ENCODE peak calls at places on chromosomes 16 and 17, in ten cellular contexts. D is NCI-H510A, F is left cardiac atrium, J is skeletal muscle cell, W is breast epithelium, X is NCI-H69, S is cardiac septum, A is SJCRH30, B is midbrain, G is T-helper 1 cell. R is an unnamed sample.

GRCh38 chr16:47375423-47375822 is 85.4 kb downstream of the ITFG1 start:
- DNase-seq in S (no peak), B (no peak), G (no peak), J (no peak), A (no peak), W (no peak), F (no peak), X (peak), D (no peak), R (no peak)

GRCh38 chr16:4624827-4625616 is 396 bp downstream of the MGRN1 start:
- DNase-seq in J (peak), D (no peak), B (peak), A (peak), W (peak), S (peak), F (peak), G (peak), X (peak), R (peak)

GRCh38 chr17:13650096-13650675 is 48.5 kb upstream of the HS3ST3A1 start:
- DNase-seq in X (no peak), A (peak), D (no peak), J (no peak), F (no peak), W (no peak), B (no peak), G (no peak), S (no peak), R (no peak)

GRCh38 chr17:52027620-52028019 is 130.9 kb downstream of the CA10 start:
- DNase-seq in F (no peak), A (no peak), X (no peak), B (no peak), S (no peak), W (no peak), D (no peak), G (no peak), J (peak), R (no peak)

GRCh38 chr17:37220609-37220953 is 155.2 kb upstream of the C17orf78 start:
- DNase-seq in W (no peak), G (no peak), F (no peak), X (peak), B (peak), D (no peak), A (peak), J (no peak), S (no peak), R (no peak)

GRCh38 chr17:5899496-5900195 is 170.5 kb upstream of the WSCD1 start:
- DNase-seq in G (no peak), F (no peak), D (no peak), A (no peak), B (no peak), J (no peak), S (no peak), X (no peak), W (no peak), R (no peak)

GRCh38 chr16:77723108-77723514 is 797 bp downstream of the NUDT7 start:
- DNase-seq in D (no peak), S (no peak), G (no peak), A (no peak), F (peak), X (no peak), J (peak), W (no peak), B (peak), R (no peak)

GRCh38 chr17:68346448-68346847 is 55.2 kb downstream of the ARSG start:
- DNase-seq in G (peak), S (peak), D (no peak), A (no peak), B (no peak), F (peak), J (no peak), X (no peak), W (no peak), R (no peak)

GRCh38 chr17:11682646-11683045 is 84.4 kb downstream of the DNAH9 start:
- DNase-seq in B (no peak), X (no peak), J (no peak), D (no peak), F (no peak), S (no peak), W (no peak), A (no peak), G (no peak), R (no peak)

GRCh38 chr16:85331685-85332084 is 219.4 kb upstream of the CIBAR2 start:
- DNase-seq in G (no peak), B (no peak), D (no peak), W (no peak), F (no peak), S (no peak), A (no peak), J (no peak), X (peak), R (no peak)

GRCh38 chr16:68086860-68087268 is 1.7 kb downstream of the NFATC3 start:
- DNase-seq in W (no peak), X (peak), G (no peak), F (no peak), J (no peak), S (no peak), A (peak), B (no peak), D (no peak), R (no peak)

GRCh38 chr17:18977021-18977420 is 25.1 kb downstream of the SLC5A10 start:
- DNase-seq in X (no peak), J (no peak), D (no peak), A (no peak), B (no peak), S (no peak), G (no peak), F (no peak), W (no peak), R (no peak)

GRCh38 chr17:63116228-63116627 is 150.2 kb downstream of the TANC2 start:
- DNase-seq in A (peak), S (no peak), X (peak), G (no peak), F (no peak), W (no peak), D (no peak), B (no peak), J (no peak), R (no peak)

GRCh38 chr17:28807925-28808641 is 34.5 kb downstream of the FAM222B start:
- DNase-seq in X (peak), A (peak), B (peak), S (no peak), W (no peak), J (peak), D (no peak), F (no peak), G (no peak), R (no peak)